ENCODE peak calls at places on chromosomes 7 and 10, in eight cellular contexts. R is B cell, X is brain microvascular endothelial cell, U is fibroblast of lung, Z is neural progenitor cell, F is BJ, Y is foreskin fibroblast, T is epithelial cell of proximal tubule. M is an unnamed sample.

GRCh38 chr7:151206914-151207313 is 3.4 kb downstream of the H2BK1 start:
- DNase-seq in T (no peak), F (no peak), Y (no peak), U (no peak), R (no peak), Z (no peak), X (no peak), M (no peak)

GRCh38 chr10:104155591-104155990 is 33.6 kb downstream of the SFR1 start:
- DNase-seq in Z (no peak), Y (no peak), R (no peak), F (no peak), X (no peak), T (no peak), U (no peak), M (no peak)

GRCh38 chr7:124937076-124937475 is 7.5 kb upstream of the POT1 start:
- DNase-seq in X (no peak), U (no peak), T (peak), F (no peak), Z (no peak), R (no peak), Y (no peak), M (no peak)

GRCh38 chr7:16817536-16817935 is 12.7 kb upstream of the AGR2 start:
- DNase-seq in R (no peak), U (peak), T (peak), Z (no peak), Y (peak), X (peak), F (no peak), M (no peak)

GRCh38 chr7:128358233-128358632 is 3.3 kb downstream of the PRRT4 start:
- DNase-seq in T (no peak), X (no peak), U (no peak), Y (peak), Z (no peak), F (no peak), R (no peak), M (no peak)

GRCh38 chr10:48557511-48558123 is 47.3 kb downstream of the ARHGAP22 start:
- DNase-seq in X (no peak), F (no peak), U (no peak), Z (no peak), Y (peak), R (no peak), T (no peak), M (no peak)

GRCh38 chr10:77190275-77190674 is 447.3 kb downstream of the KCNMA1 start:
- DNase-seq in R (no peak), F (no peak), U (no peak), Y (no peak), X (no peak), T (no peak), Z (no peak), M (no peak)

GRCh38 chr7:134355925-134356324 is 39.2 kb upstream of the SLC35B4 start:
- DNase-seq in F (no peak), X (no peak), Y (peak), U (no peak), Z (no peak), T (peak), R (no peak), M (no peak)

GRCh38 chr7:24587853-24588252 is 14.6 kb downstream of the PALS2 start:
- DNase-seq in F (no peak), Z (peak), T (no peak), U (no peak), X (no peak), R (peak), Y (peak), M (no peak)

GRCh38 chr7:149821191-149822148 is 16.7 kb upstream of the ZNF862 start:
- DNase-seq in Z (no peak), F (no peak), R (no peak), X (no peak), Y (no peak), T (no peak), U (no peak), M (no peak)

GRCh38 chr7:36752026-36752735 is 27.9 kb upstream of the AOAH start:
- DNase-seq in Z (no peak), R (no peak), U (no peak), X (no peak), T (peak), F (no peak), Y (no peak), M (no peak)

GRCh38 chr7:31110331-31111108 is 58.4 kb downstream of the ADCYAP1R1 start:
- DNase-seq in X (no peak), R (no peak), Y (no peak), Z (no peak), U (no peak), F (no peak), T (no peak), M (no peak)

GRCh38 chr7:31991846-31992245 is 78.4 kb downstream of the PDE1C start:
- DNase-seq in Y (no peak), T (no peak), X (peak), Z (no peak), U (peak), F (no peak), R (no peak), M (no peak)

GRCh38 chr10:55144001-55144400 is 343.0 kb upstream of the PCDH15 start:
- DNase-seq in U (peak), T (no peak), Y (no peak), R (no peak), F (no peak), Z (no peak), X (no peak), M (no peak)

GRCh38 chr10:103620357-103620749 is 126.8 kb downstream of the NEURL1 start:
- DNase-seq in Z (no peak), X (no peak), R (no peak), Y (no peak), F (no peak), U (no peak), T (no peak), M (no peak)

GRCh38 chr10:16470747-16471146 is 33.9 kb downstream of the PTER start:
- DNase-seq in X (no peak), Y (no peak), F (no peak), R (no peak), Z (no peak), U (no peak), T (no peak), M (no peak)

GRCh38 chr10:106271237-106271636 is 893.3 kb downstream of the SORCS1 start:
- DNase-seq in R (no peak), Z (no peak), X (no peak), F (no peak), U (no peak), T (no peak), Y (no peak), M (no peak)

GRCh38 chr10:56012146-56012545 is 348.9 kb downstream of the ZWINT start:
- DNase-seq in R (no peak), Z (no peak), X (no peak), Y (no peak), U (no peak), T (no peak), F (no peak), M (no peak)

GRCh38 chr7:83301416-83301815 is 138.7 kb upstream of the PCLO start:
- DNase-seq in R (no peak), Y (peak), F (no peak), U (peak), Z (no peak), X (peak), T (no peak), M (no peak)

GRCh38 chr10:3067045-3067858 is at the start of gene PFKP:
- DNase-seq in Z (peak), R (no peak), Y (peak), U (peak), F (no peak), T (no peak), X (no peak), M (no peak)

GRCh38 chr7:46291601-46292150 is 370.6 kb upstream of the IGFBP3 start:
- DNase-seq in F (peak), R (no peak), T (no peak), X (peak), U (peak), Y (peak), Z (no peak), M (no peak)

GRCh38 chr10:33291053-33291592 is 43.3 kb downstream of the NRP1 start:
- DNase-seq in T (peak), Y (peak), X (peak), F (peak), R (no peak), Z (no peak), U (peak), M (peak)

GRCh38 chr7:156492170-156492569 is 148.4 kb upstream of the RNF32 start:
- DNase-seq in Y (no peak), X (no peak), R (no peak), F (no peak), Z (no peak), U (no peak), T (no peak), M (no peak)

GRCh38 chr10:132909491-132910071 is 32.8 kb downstream of the CFAP46 start:
- DNase-seq in Y (no peak), R (no peak), Z (no peak), F (no peak), U (no peak), X (no peak), T (no peak), M (no peak)

GRCh38 chr7:17029150-17029549 is 147.4 kb upstream of the AGR3 start:
- DNase-seq in T (no peak), Y (no peak), Z (no peak), X (no peak), F (no peak), R (no peak), U (no peak), M (no peak)

GRCh38 chr7:139753693-139754111 is 24.1 kb downstream of the HIPK2 start:
- DNase-seq in Y (no peak), T (no peak), R (no peak), F (no peak), Z (no peak), U (no peak), X (no peak), M (no peak)

GRCh38 chr10:61812052-61812721 is 89.3 kb upstream of the ARID5B start:
- DNase-seq in Y (no peak), U (no peak), F (no peak), R (no peak), T (no peak), X (no peak), Z (no peak), M (no peak)

GRCh38 chr10:63977329-63977923 is 456.2 kb downstream of the REEP3 start:
- DNase-seq in U (no peak), Z (peak), T (peak), R (no peak), X (peak), Y (peak), F (no peak), M (no peak)

GRCh38 chr7:155731375-155731774 is 80.9 kb downstream of the SHH start:
- DNase-seq in Y (no peak), T (no peak), R (no peak), F (no peak), U (peak), X (no peak), Z (no peak), M (no peak)

GRCh38 chr7:102451371-102452054 is 13.2 kb downstream of the ALKBH4 start:
- DNase-seq in Z (peak), R (no peak), F (no peak), X (no peak), T (no peak), U (peak), Y (peak), M (no peak)

GRCh38 chr7:41319601-41320000 is 383.3 kb downstream of the INHBA start:
- DNase-seq in R (no peak), F (no peak), U (no peak), Z (no peak), Y (peak), X (no peak), T (no peak), M (no peak)

GRCh38 chr7:151717415-151717814 is 159.5 kb downstream of the PRKAG2 start:
- DNase-seq in T (no peak), U (no peak), Y (no peak), R (no peak), Z (no peak), F (no peak), X (no peak), M (no peak)

GRCh38 chr10:129854796-129855705 is 109.0 kb downstream of the EBF3 start:
- DNase-seq in R (no peak), X (no peak), Y (no peak), F (no peak), T (no peak), U (no peak), Z (no peak), M (no peak)

GRCh38 chr7:67937717-67938191 is 941.1 kb downstream of the TYW1 start:
- DNase-seq in X (peak), Y (peak), U (peak), R (no peak), T (peak), F (peak), Z (no peak), M (peak)

GRCh38 chr7:26670841-26671240 is 193.5 kb downstream of the SKAP2 start:
- DNase-seq in U (no peak), Y (no peak), X (no peak), F (no peak), R (no peak), Z (no peak), T (no peak), M (no peak)

GRCh38 chr7:37304926-37305325 is 143.7 kb downstream of the ELMO1 start:
- DNase-seq in Y (no peak), X (no peak), T (no peak), Z (no peak), F (no peak), R (no peak), U (no peak), M (no peak)

DNA sequence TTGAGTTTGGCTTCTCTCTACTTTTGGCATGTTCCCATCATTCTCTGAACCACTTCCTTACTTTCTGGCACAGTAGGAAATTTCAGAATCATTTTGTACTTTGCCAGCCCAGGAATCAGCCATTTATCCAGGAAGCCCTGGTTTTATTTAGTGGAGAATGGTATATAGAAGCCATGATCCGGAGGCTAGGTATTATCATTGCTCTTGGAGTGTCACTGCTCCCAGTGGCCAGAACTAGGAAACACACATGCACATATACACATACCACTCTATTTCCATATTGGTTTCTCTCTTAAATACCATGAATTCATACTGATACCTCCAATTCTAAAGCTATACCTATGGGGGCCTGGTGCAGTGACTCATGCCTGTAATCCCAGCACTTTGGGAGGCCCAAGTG is 36.3 kb downstream of the SUFU start:
- DNase-seq in F (no peak), R (no peak), Z (no peak), T (no peak), X (peak), Y (peak), U (no peak), M (no peak)
- TF ChIP-seq CTCF in F (peak), R (peak), Z (peak), T (peak), X (peak), Y (peak), U (peak), M (peak)

GRCh38 chr7:73341877-73342276 is 13.9 kb downstream of the FKBP6 start:
- DNase-seq in X (peak), U (peak), Y (peak), T (no peak), R (no peak), Z (no peak), F (no peak), M (no peak)

GRCh38 chr7:73343671-73344380 is 15.9 kb downstream of the FKBP6 start:
- DNase-seq in X (no peak), Y (no peak), R (no peak), Z (peak), T (no peak), U (no peak), F (no peak), M (no peak)

GRCh38 chr7:73340514-73340913 is 12.6 kb downstream of the FKBP6 start:
- DNase-seq in Z (no peak), X (no peak), T (no peak), R (no peak), F (no peak), Y (no peak), U (no peak), M (no peak)

GRCh38 chr7:73345538-73345937 is 17.6 kb downstream of the FKBP6 start:
- DNase-seq in F (no peak), X (no peak), Z (no peak), T (no peak), R (no peak), Y (no peak), U (no peak), M (no peak)

DNA sequence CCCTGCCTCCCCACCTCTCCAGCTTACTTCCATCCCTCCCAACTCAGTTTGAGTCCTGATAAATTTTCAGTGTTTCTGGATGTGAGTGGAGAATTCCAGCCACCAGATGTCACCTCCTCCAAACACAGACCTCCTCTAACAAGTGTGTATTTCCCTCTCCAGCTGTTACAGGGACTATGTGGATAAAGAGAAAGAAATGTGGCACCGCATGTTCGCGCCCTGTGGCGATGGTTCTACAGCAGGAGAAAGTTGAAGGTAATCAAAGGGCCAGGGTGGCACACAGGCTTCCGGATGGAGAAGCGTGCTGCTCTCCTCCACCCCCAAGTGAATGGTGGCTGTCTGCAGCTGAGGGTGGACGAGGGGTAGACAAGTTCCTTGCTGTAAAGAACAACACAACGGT is 14.7 kb downstream of the FKBP6 start:
- DNase-seq in T (no peak), F (no peak), U (peak), R (no peak), Z (peak), X (peak), Y (peak), M (no peak)
- TF ChIP-seq CTCF in T (peak), F (peak), U (peak), R (no peak), Z (peak), X (peak), Y (peak), M (peak)

DNA sequence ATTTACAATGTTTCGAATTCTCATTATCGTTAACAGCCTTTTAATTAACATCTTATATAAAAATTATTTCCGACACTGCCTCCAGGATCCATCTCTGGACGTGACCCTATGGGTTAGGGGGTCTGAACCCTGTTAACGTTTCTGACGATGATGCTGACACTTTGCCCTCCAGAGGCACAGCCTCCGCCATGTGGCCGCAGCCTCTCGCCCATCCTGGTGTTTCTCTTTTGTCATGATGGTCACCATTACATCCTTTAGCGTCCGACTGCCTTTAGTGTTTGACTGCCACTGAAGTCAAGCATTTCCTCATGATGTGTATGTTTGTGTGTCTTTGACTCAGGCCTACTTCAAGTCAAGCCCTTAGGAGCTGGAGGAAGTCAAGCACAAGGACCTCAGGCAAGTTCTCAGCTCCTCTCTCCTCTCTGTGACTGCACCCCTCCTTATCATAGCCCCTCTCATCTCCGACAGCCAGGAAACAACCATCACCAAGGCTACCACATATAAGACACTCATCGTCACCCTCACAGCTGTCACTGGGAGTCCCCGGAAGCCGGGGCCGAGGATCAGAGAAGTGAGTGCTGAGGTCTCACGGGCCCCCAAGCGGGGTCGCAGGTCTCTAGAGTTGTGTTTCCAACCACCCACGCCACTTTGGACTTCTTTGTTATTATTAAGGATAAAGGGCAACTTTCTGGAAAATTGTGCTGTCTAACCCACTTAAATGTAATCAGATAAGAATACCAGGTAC is 96.1 kb upstream of the PPP2R2D start:
- DNase-seq in F (no peak), R (no peak), T (no peak), X (no peak), U (no peak), Y (no peak), Z (no peak), M (no peak)
- TF ChIP-seq CTCF in F (no peak), R (no peak), T (no peak), X (no peak), U (no peak), Y (no peak), Z (no peak), M (no peak)

GRCh38 chr10:126576336-126576735 is 94.2 kb downstream of the C10orf90 start:
- DNase-seq in U (peak), Z (no peak), F (no peak), X (peak), T (no peak), R (no peak), Y (no peak), M (no peak)

GRCh38 chr10:126568809-126569208 is 101.7 kb downstream of the C10orf90 start:
- DNase-seq in T (no peak), F (no peak), X (no peak), Z (no peak), R (no peak), U (peak), Y (no peak), M (no peak)

GRCh38 chr10:126569513-126570447 is 100.7 kb downstream of the C10orf90 start:
- DNase-seq in F (peak), X (peak), T (peak), R (no peak), Z (no peak), Y (peak), U (peak), M (peak)

GRCh38 chr10:126570631-126571170 is 99.8 kb downstream of the C10orf90 start:
- DNase-seq in X (peak), U (peak), Z (no peak), F (no peak), R (no peak), T (no peak), Y (no peak), M (no peak)

GRCh38 chr10:126571203-126571602 is 99.3 kb downstream of the C10orf90 start:
- DNase-seq in T (no peak), R (no peak), Y (no peak), U (no peak), Z (no peak), F (no peak), X (no peak), M (no peak)
- TF ChIP-seq CTCF in T (peak), R (no peak), Y (no peak), U (no peak), Z (no peak), F (no peak), X (peak), M (no peak)

DNA sequence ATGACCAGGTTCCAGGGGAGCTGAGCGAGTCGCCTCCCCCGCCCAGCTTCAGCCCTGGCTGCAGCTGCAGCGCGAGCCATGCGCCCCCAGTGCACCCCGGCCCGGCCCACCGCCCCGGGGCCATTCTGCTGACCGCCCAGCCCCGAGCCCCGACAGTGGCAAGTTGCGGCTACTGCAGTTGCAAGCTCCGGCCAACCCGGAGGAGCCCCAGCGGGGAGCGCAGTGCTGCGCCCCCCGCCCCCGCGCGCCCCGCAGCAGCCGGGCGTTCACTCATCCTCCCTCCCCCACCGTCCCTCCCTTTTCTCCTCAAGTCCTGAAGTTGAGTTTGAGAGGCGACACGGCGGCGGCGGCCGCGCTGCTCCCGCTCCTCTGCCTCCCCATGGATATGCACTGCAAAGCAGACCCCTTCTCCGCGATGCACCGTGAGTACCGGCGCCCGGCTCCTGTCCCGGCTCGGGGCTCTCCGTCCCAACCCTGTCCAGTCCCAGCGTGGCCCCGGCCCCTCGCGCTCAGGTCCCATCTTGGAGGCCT is 565 bp downstream of the PAX2 start:
- DNase-seq in T (no peak), F (no peak), R (no peak), Z (peak), X (no peak), Y (no peak), U (no peak), M (no peak)
- TF ChIP-seq CTCF in T (no peak), F (no peak), R (no peak), Z (peak), X (no peak), Y (no peak), U (no peak), M (no peak)

M was measured in AG09319.